ENCODE peak calls at places on chromosomes 6 and 20, in seven cellular contexts. One of them, this sample, is unnamed.

GRCh38 chr20:10686356-10687169 is 12.8 kb upstream of the JAG1 start:
- DNase-seq in CD8-positive, alpha-beta T cell: no peak
- DNase-seq in A549: no peak
- DNase-seq in GM10248: no peak
- DNase-seq in hepatocyte: no peak
- DNase-seq in D721Med: no peak
- DNase-seq in mucosa of descending colon: no peak
- DNase-seq in this sample: no peak

GRCh38 chr20:3175270-3175669 is 1.9 kb upstream of the LZTS3 start:
- DNase-seq in CD8-positive, alpha-beta T cell: no peak
- DNase-seq in A549: no peak
- DNase-seq in GM10248: no peak
- DNase-seq in hepatocyte: no peak
- DNase-seq in D721Med: no peak
- DNase-seq in mucosa of descending colon: no peak
- DNase-seq in this sample: no peak

GRCh38 chr6:126614642-126615504 is 275.0 kb downstream of the CENPW start:
- DNase-seq in CD8-positive, alpha-beta T cell: no peak
- DNase-seq in A549: no peak
- DNase-seq in GM10248: no peak
- DNase-seq in hepatocyte: peak; percentile 9
- DNase-seq in D721Med: no peak
- DNase-seq in mucosa of descending colon: peak; percentile 22
- DNase-seq in this sample: no peak

GRCh38 chr20:22586645-22587310 is 2.4 kb upstream of the FOXA2 start:
- DNase-seq in CD8-positive, alpha-beta T cell: no peak
- DNase-seq in A549: peak; percentile 71
- DNase-seq in GM10248: peak; percentile 63
- DNase-seq in hepatocyte: peak; percentile 81
- DNase-seq in D721Med: no peak
- DNase-seq in mucosa of descending colon: peak; percentile 88
- DNase-seq in this sample: no peak

GRCh38 chr6:153781306-153781705 is 257.7 kb upstream of the OPRM1 start:
- DNase-seq in CD8-positive, alpha-beta T cell: no peak
- DNase-seq in A549: no peak
- DNase-seq in GM10248: no peak
- DNase-seq in hepatocyte: no peak
- DNase-seq in D721Med: no peak
- DNase-seq in mucosa of descending colon: no peak
- DNase-seq in this sample: no peak

GRCh38 chr6:18507018-18507415 is 119.9 kb downstream of the RNF144B start:
- DNase-seq in CD8-positive, alpha-beta T cell: no peak
- DNase-seq in A549: no peak
- DNase-seq in GM10248: no peak
- DNase-seq in hepatocyte: no peak
- DNase-seq in D721Med: no peak
- DNase-seq in mucosa of descending colon: no peak
- DNase-seq in this sample: no peak

GRCh38 chr6:71502210-71502609 is 213.6 kb downstream of the OGFRL1 start:
- DNase-seq in CD8-positive, alpha-beta T cell: no peak
- DNase-seq in A549: no peak
- DNase-seq in GM10248: no peak
- DNase-seq in hepatocyte: no peak
- DNase-seq in D721Med: no peak
- DNase-seq in mucosa of descending colon: no peak
- DNase-seq in this sample: no peak

GRCh38 chr6:91045152-91045551 is 458.3 kb upstream of the MAP3K7 start:
- DNase-seq in CD8-positive, alpha-beta T cell: no peak
- DNase-seq in A549: no peak
- DNase-seq in GM10248: no peak
- DNase-seq in hepatocyte: no peak
- DNase-seq in D721Med: no peak
- DNase-seq in mucosa of descending colon: no peak
- DNase-seq in this sample: no peak

GRCh38 chr20:47343007-47343472 is 13.5 kb downstream of the ZMYND8 start:
- DNase-seq in CD8-positive, alpha-beta T cell: no peak
- DNase-seq in A549: no peak
- DNase-seq in GM10248: no peak
- DNase-seq in hepatocyte: no peak
- DNase-seq in D721Med: no peak
- DNase-seq in mucosa of descending colon: no peak
- DNase-seq in this sample: no peak

GRCh38 chr6:166940643-166941068 is 15.7 kb downstream of the RNASET2 start:
- DNase-seq in CD8-positive, alpha-beta T cell: no peak
- DNase-seq in A549: no peak
- DNase-seq in GM10248: no peak
- DNase-seq in hepatocyte: no peak
- DNase-seq in D721Med: no peak
- DNase-seq in mucosa of descending colon: no peak
- DNase-seq in this sample: peak; percentile 32

GRCh38 chr20:25005220-25005619 is 12.7 kb upstream of the APMAP start:
- DNase-seq in CD8-positive, alpha-beta T cell: no peak
- DNase-seq in A549: peak; percentile 21
- DNase-seq in GM10248: no peak
- DNase-seq in hepatocyte: no peak
- DNase-seq in D721Med: no peak
- DNase-seq in mucosa of descending colon: no peak
- DNase-seq in this sample: peak; percentile 13

GRCh38 chr6:12585497-12585958 is 131.0 kb upstream of the PHACTR1 start:
- DNase-seq in CD8-positive, alpha-beta T cell: no peak
- DNase-seq in A549: no peak
- DNase-seq in GM10248: no peak
- DNase-seq in hepatocyte: no peak
- DNase-seq in D721Med: no peak
- DNase-seq in mucosa of descending colon: no peak
- DNase-seq in this sample: no peak

GRCh38 chr20:38714308-38714707 is 10.0 kb upstream of the SLC32A1 start:
- DNase-seq in CD8-positive, alpha-beta T cell: no peak
- DNase-seq in A549: no peak
- DNase-seq in GM10248: no peak
- DNase-seq in hepatocyte: no peak
- DNase-seq in D721Med: no peak
- DNase-seq in mucosa of descending colon: no peak
- DNase-seq in this sample: no peak

GRCh38 chr20:4154958-4155411 is 139.6 kb upstream of the RNF24 start:
- DNase-seq in CD8-positive, alpha-beta T cell: no peak
- DNase-seq in A549: peak; percentile 72
- DNase-seq in GM10248: no peak
- DNase-seq in hepatocyte: no peak
- DNase-seq in D721Med: no peak
- DNase-seq in mucosa of descending colon: no peak
- DNase-seq in this sample: no peak

GRCh38 chr6:93468291-93468690 is 48.9 kb upstream of the EPHA7 start:
- DNase-seq in CD8-positive, alpha-beta T cell: no peak
- DNase-seq in A549: no peak
- DNase-seq in GM10248: no peak
- DNase-seq in hepatocyte: peak; percentile 13
- DNase-seq in D721Med: no peak
- DNase-seq in mucosa of descending colon: no peak
- DNase-seq in this sample: no peak

GRCh38 chr6:151229401-151230276 is 10.1 kb upstream of the AKAP12 start:
- DNase-seq in CD8-positive, alpha-beta T cell: no peak
- DNase-seq in A549: no peak
- DNase-seq in GM10248: no peak
- DNase-seq in hepatocyte: no peak
- DNase-seq in D721Med: no peak
- DNase-seq in mucosa of descending colon: no peak
- DNase-seq in this sample: no peak

GRCh38 chr6:149856256-149856994 is 7.7 kb downstream of the LRP11 start:
- DNase-seq in CD8-positive, alpha-beta T cell: no peak
- DNase-seq in A549: no peak
- DNase-seq in GM10248: no peak
- DNase-seq in hepatocyte: no peak
- DNase-seq in D721Med: no peak
- DNase-seq in mucosa of descending colon: no peak
- DNase-seq in this sample: no peak

GRCh38 chr20:53087034-53087777 is 115.0 kb downstream of the TSHZ2 start:
- DNase-seq in CD8-positive, alpha-beta T cell: no peak
- DNase-seq in A549: no peak
- DNase-seq in GM10248: no peak
- DNase-seq in hepatocyte: no peak
- DNase-seq in D721Med: no peak
- DNase-seq in mucosa of descending colon: peak; percentile 7
- DNase-seq in this sample: no peak

GRCh38 chr6:105504660-105505059 is 101.8 kb upstream of the PREP start:
- DNase-seq in CD8-positive, alpha-beta T cell: no peak
- DNase-seq in A549: no peak
- DNase-seq in GM10248: no peak
- DNase-seq in hepatocyte: no peak
- DNase-seq in D721Med: no peak
- DNase-seq in mucosa of descending colon: no peak
- DNase-seq in this sample: no peak

DNA sequence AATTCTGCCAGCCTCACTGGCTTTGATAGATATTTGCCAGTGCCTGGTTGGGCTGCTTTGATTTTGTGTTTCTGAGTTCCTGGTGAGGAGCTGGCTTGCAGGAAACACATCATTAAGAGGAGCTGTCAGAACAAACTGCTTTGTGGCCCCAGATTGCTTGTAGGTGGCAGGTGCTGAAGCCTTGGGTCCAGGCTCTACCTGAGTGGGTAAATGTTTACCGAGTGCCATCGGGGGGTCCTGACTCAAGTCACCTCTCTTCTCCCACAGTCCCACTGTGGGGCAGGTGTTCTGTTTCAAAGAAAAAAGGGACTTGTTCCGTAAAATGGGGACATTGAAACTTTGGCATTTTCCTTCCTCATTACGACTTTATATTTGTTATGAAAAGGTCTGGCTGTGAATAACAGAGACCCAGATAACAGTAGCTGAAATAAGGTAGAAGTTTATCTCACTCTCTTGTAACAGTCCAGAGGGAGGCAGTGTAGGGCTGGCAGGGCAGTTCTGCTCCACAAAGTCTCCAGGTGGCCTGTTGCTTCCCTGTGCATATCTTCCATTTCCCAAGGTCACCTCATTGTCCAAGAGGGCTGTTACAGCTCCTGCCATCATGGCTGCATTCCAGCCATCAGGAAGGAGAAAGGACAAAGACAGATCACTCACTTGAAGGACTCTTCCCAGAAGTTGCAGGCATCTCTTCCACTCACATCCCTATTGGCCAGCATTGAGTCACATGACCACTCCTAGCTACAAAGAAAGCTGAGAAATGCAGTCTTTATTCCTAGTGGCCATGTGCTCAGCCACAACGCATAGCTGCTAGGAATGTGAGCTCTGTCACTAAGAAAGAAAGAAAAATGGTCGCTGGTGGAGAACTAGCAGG is 149.9 kb upstream of the KCNG1 start:
- DNase-seq in CD8-positive, alpha-beta T cell: no peak
- DNase-seq in A549: peak; percentile 12
- DNase-seq in GM10248: no peak
- DNase-seq in hepatocyte: no peak
- DNase-seq in D721Med: no peak
- DNase-seq in mucosa of descending colon: no peak
- DNase-seq in this sample: no peak
- TF ChIP-seq CTCF in CD8-positive, alpha-beta T cell: no peak
- TF ChIP-seq CTCF in A549: no peak
- TF ChIP-seq CTCF in GM10248: no peak
- TF ChIP-seq CTCF in hepatocyte: no peak
- TF ChIP-seq CTCF in D721Med: no peak
- TF ChIP-seq CTCF in mucosa of descending colon: no peak
- TF ChIP-seq CTCF in this sample: no peak

GRCh38 chr6:5025911-5026819 is 22.3 kb upstream of the RPP40 start:
- DNase-seq in CD8-positive, alpha-beta T cell: no peak
- DNase-seq in A549: no peak
- DNase-seq in GM10248: no peak
- DNase-seq in hepatocyte: peak; percentile 78
- DNase-seq in D721Med: no peak
- DNase-seq in mucosa of descending colon: peak; percentile 54
- DNase-seq in this sample: no peak
- TF ChIP-seq CTCF in CD8-positive, alpha-beta T cell: no peak
- TF ChIP-seq CTCF in A549: no peak
- TF ChIP-seq CTCF in GM10248: no peak
- TF ChIP-seq CTCF in hepatocyte: peak; percentile 27
- TF ChIP-seq CTCF in D721Med: no peak
- TF ChIP-seq CTCF in mucosa of descending colon: no peak
- TF ChIP-seq CTCF in this sample: peak; percentile 30

GRCh38 chr6:83859410-83860346 is at the start of gene CYB5R4:
- DNase-seq in CD8-positive, alpha-beta T cell: peak; percentile 87
- DNase-seq in A549: peak; percentile 92
- DNase-seq in GM10248: peak; percentile 96
- DNase-seq in hepatocyte: peak; percentile 98
- DNase-seq in D721Med: peak; percentile 64
- DNase-seq in mucosa of descending colon: peak; percentile 97
- DNase-seq in this sample: peak; percentile 95
- TF ChIP-seq CTCF in CD8-positive, alpha-beta T cell: peak; percentile 52
- TF ChIP-seq CTCF in A549: no peak
- TF ChIP-seq CTCF in GM10248: no peak
- TF ChIP-seq CTCF in hepatocyte: peak; percentile 46
- TF ChIP-seq CTCF in D721Med: peak; percentile 25
- TF ChIP-seq CTCF in mucosa of descending colon: peak; percentile 15
- TF ChIP-seq CTCF in this sample: peak; percentile 56

GRCh38 chr6:159815410-159815809 is 15.3 kb downstream of the PNLDC1 start:
- DNase-seq in CD8-positive, alpha-beta T cell: no peak
- DNase-seq in A549: no peak
- DNase-seq in GM10248: no peak
- DNase-seq in hepatocyte: no peak
- DNase-seq in D721Med: no peak
- DNase-seq in mucosa of descending colon: no peak
- DNase-seq in this sample: no peak
- TF ChIP-seq CTCF in CD8-positive, alpha-beta T cell: no peak
- TF ChIP-seq CTCF in A549: no peak
- TF ChIP-seq CTCF in GM10248: no peak
- TF ChIP-seq CTCF in hepatocyte: no peak
- TF ChIP-seq CTCF in D721Med: no peak
- TF ChIP-seq CTCF in mucosa of descending colon: no peak
- TF ChIP-seq CTCF in this sample: no peak